ENCODE peak calls at places on chromosomes 12 and 14, in four cellular contexts. One of them, this sample, is unnamed.

GRCh38 chr12:13367973-13368372 is 171.4 kb downstream of the EMP1 start:
- DNase-seq in progenitor cell of endocrine pancreas: no peak
- DNase-seq in NCI-H526: no peak
- DNase-seq in epithelial cell of proximal tubule: no peak
- DNase-seq in this sample: no peak

GRCh38 chr12:111443086-111443485 is 37.4 kb downstream of the SH2B3 start:
- DNase-seq in progenitor cell of endocrine pancreas: no peak
- DNase-seq in NCI-H526: no peak
- DNase-seq in epithelial cell of proximal tubule: no peak
- DNase-seq in this sample: no peak

GRCh38 chr12:21527451-21528180 is 1.5 kb downstream of the SPX start:
- DNase-seq in progenitor cell of endocrine pancreas: peak; percentile 61
- DNase-seq in NCI-H526: peak; percentile 96
- DNase-seq in epithelial cell of proximal tubule: no peak
- DNase-seq in this sample: peak; percentile 13

GRCh38 chr12:121787063-121787774 is 6.3 kb downstream of the RHOF start:
- DNase-seq in progenitor cell of endocrine pancreas: no peak
- DNase-seq in NCI-H526: no peak
- DNase-seq in epithelial cell of proximal tubule: no peak
- DNase-seq in this sample: no peak

GRCh38 chr14:99968931-99969330 is 96.3 kb upstream of the EVL start:
- DNase-seq in progenitor cell of endocrine pancreas: no peak
- DNase-seq in NCI-H526: no peak
- DNase-seq in epithelial cell of proximal tubule: no peak
- DNase-seq in this sample: no peak

GRCh38 chr12:112096070-112096469 is 12.5 kb downstream of the NAA25 start:
- DNase-seq in progenitor cell of endocrine pancreas: no peak
- DNase-seq in NCI-H526: no peak
- DNase-seq in epithelial cell of proximal tubule: no peak
- DNase-seq in this sample: no peak

GRCh38 chr12:64938179-64938578 is 113.7 kb downstream of the TBC1D30 start:
- DNase-seq in progenitor cell of endocrine pancreas: no peak
- DNase-seq in NCI-H526: no peak
- DNase-seq in epithelial cell of proximal tubule: no peak
- DNase-seq in this sample: no peak

GRCh38 chr12:43069768-43070221 is 480.2 kb upstream of the PRICKLE1 start:
- DNase-seq in progenitor cell of endocrine pancreas: no peak
- DNase-seq in NCI-H526: no peak
- DNase-seq in epithelial cell of proximal tubule: no peak
- DNase-seq in this sample: no peak

GRCh38 chr14:67653651-67654280 is 20.7 kb downstream of the VTI1B start:
- DNase-seq in progenitor cell of endocrine pancreas: no peak
- DNase-seq in NCI-H526: no peak
- DNase-seq in epithelial cell of proximal tubule: no peak
- DNase-seq in this sample: no peak

GRCh38 chr12:105464426-105464825 is 133.9 kb downstream of the C12orf75 start:
- DNase-seq in progenitor cell of endocrine pancreas: no peak
- DNase-seq in NCI-H526: no peak
- DNase-seq in epithelial cell of proximal tubule: no peak
- DNase-seq in this sample: no peak

GRCh38 chr12:15978431-15978950 is 67.4 kb downstream of the DERA start:
- DNase-seq in progenitor cell of endocrine pancreas: no peak
- DNase-seq in NCI-H526: no peak
- DNase-seq in epithelial cell of proximal tubule: peak; percentile 78
- DNase-seq in this sample: no peak

GRCh38 chr14:72714094-72714493 is 179.8 kb downstream of the DPF3 start:
- DNase-seq in progenitor cell of endocrine pancreas: no peak
- DNase-seq in NCI-H526: no peak
- DNase-seq in epithelial cell of proximal tubule: no peak
- DNase-seq in this sample: peak; percentile 42

GRCh38 chr14:69325646-69326265 is 65.8 kb downstream of the GALNT16 start:
- DNase-seq in progenitor cell of endocrine pancreas: no peak
- DNase-seq in NCI-H526: no peak
- DNase-seq in epithelial cell of proximal tubule: no peak
- DNase-seq in this sample: no peak

GRCh38 chr12:31491819-31492598 is 98.9 kb downstream of the DENND5B start:
- DNase-seq in progenitor cell of endocrine pancreas: no peak
- DNase-seq in NCI-H526: no peak
- DNase-seq in epithelial cell of proximal tubule: peak; percentile 75
- DNase-seq in this sample: no peak

GRCh38 chr12:24977060-24977459 is 28.2 kb upstream of the BCAT1 start:
- DNase-seq in progenitor cell of endocrine pancreas: no peak
- DNase-seq in NCI-H526: no peak
- DNase-seq in epithelial cell of proximal tubule: no peak
- DNase-seq in this sample: no peak

GRCh38 chr12:89708793-89709156 is at the start of gene ATP2B1:
- DNase-seq in progenitor cell of endocrine pancreas: peak; percentile 74
- DNase-seq in NCI-H526: peak; percentile 93
- DNase-seq in epithelial cell of proximal tubule: no peak
- DNase-seq in this sample: peak; percentile 68

GRCh38 chr14:23535943-23536342 is 15.6 kb downstream of the ZFHX2 start:
- DNase-seq in progenitor cell of endocrine pancreas: no peak
- DNase-seq in NCI-H526: no peak
- DNase-seq in epithelial cell of proximal tubule: no peak
- DNase-seq in this sample: no peak

GRCh38 chr12:54294152-54294913 is 6.5 kb downstream of the NFE2 start:
- DNase-seq in progenitor cell of endocrine pancreas: peak; percentile 33
- DNase-seq in NCI-H526: peak; percentile 68
- DNase-seq in epithelial cell of proximal tubule: no peak
- DNase-seq in this sample: peak; percentile 28

GRCh38 chr14:99214701-99215100 is 57.3 kb downstream of the BCL11B start:
- DNase-seq in progenitor cell of endocrine pancreas: no peak
- DNase-seq in NCI-H526: no peak
- DNase-seq in epithelial cell of proximal tubule: no peak
- DNase-seq in this sample: no peak

GRCh38 chr12:10331642-10332239 is 24.1 kb downstream of the KLRD1 start:
- DNase-seq in progenitor cell of endocrine pancreas: no peak
- DNase-seq in NCI-H526: peak; percentile 53
- DNase-seq in epithelial cell of proximal tubule: no peak
- DNase-seq in this sample: no peak

GRCh38 chr14:80681651-80682050 is 259.9 kb downstream of the CEP128 start:
- DNase-seq in progenitor cell of endocrine pancreas: no peak
- DNase-seq in NCI-H526: no peak
- DNase-seq in epithelial cell of proximal tubule: no peak
- DNase-seq in this sample: no peak

GRCh38 chr14:63853831-63854293 is 1.1 kb downstream of the SYNE2 start:
- DNase-seq in progenitor cell of endocrine pancreas: peak; percentile 18
- DNase-seq in NCI-H526: peak; percentile 79
- DNase-seq in epithelial cell of proximal tubule: no peak
- DNase-seq in this sample: peak; percentile 27

GRCh38 chr12:48349471-48349870 is 1.2 kb downstream of the ZNF641 start:
- DNase-seq in progenitor cell of endocrine pancreas: no peak
- DNase-seq in NCI-H526: no peak
- DNase-seq in epithelial cell of proximal tubule: no peak
- DNase-seq in this sample: no peak

GRCh38 chr12:14845350-14845750 is 2.0 kb upstream of the ART4 start:
- DNase-seq in progenitor cell of endocrine pancreas: peak; percentile 44
- DNase-seq in NCI-H526: peak; percentile 69
- DNase-seq in epithelial cell of proximal tubule: no peak
- DNase-seq in this sample: peak; percentile 21

GRCh38 chr12:4178424-4179184 is 95.0 kb upstream of the CCND2 start:
- DNase-seq in progenitor cell of endocrine pancreas: no peak
- DNase-seq in NCI-H526: no peak
- DNase-seq in epithelial cell of proximal tubule: no peak
- DNase-seq in this sample: no peak

GRCh38 chr12:131452444-131452860 is 258.4 kb upstream of the SFSWAP start:
- DNase-seq in progenitor cell of endocrine pancreas: no peak
- DNase-seq in NCI-H526: peak; percentile 85
- DNase-seq in epithelial cell of proximal tubule: no peak
- DNase-seq in this sample: no peak

GRCh38 chr12:119012179-119012578 is 30.8 kb downstream of the SRRM4 start:
- DNase-seq in progenitor cell of endocrine pancreas: no peak
- DNase-seq in NCI-H526: no peak
- DNase-seq in epithelial cell of proximal tubule: no peak
- DNase-seq in this sample: no peak

GRCh38 chr14:74493343-74494261 is at the start of gene ISCA2:
- DNase-seq in progenitor cell of endocrine pancreas: peak; percentile 100
- DNase-seq in NCI-H526: peak; percentile 99
- DNase-seq in epithelial cell of proximal tubule: peak; percentile 74
- DNase-seq in this sample: peak; percentile 100

GRCh38 chr14:24699052-24699451 is 65.1 kb upstream of the GZMB start:
- DNase-seq in progenitor cell of endocrine pancreas: no peak
- DNase-seq in NCI-H526: no peak
- DNase-seq in epithelial cell of proximal tubule: no peak
- DNase-seq in this sample: no peak

GRCh38 chr14:55245657-55246268 is 25.5 kb upstream of the FBXO34 start:
- DNase-seq in progenitor cell of endocrine pancreas: no peak
- DNase-seq in NCI-H526: peak; percentile 20
- DNase-seq in epithelial cell of proximal tubule: no peak
- DNase-seq in this sample: no peak